ENCODE peak calls at places on chromosomes 16 and 17, in six cellular contexts. One of them, this sample, is unnamed.

GRCh38 chr16:67399218-67399733 is 6.0 kb upstream of the TPPP3 start:
- DNase-seq in stimulated activated CD4-positive, alpha-beta T cell treated with anti-CD3 and anti-CD28 coated beads, TNF-alpha, amount 100 ng/mL, for 48 hours: peak; percentile 24
- DNase-seq in Caco-2: no peak
- DNase-seq in EL: no peak
- DNase-seq in renal cortical epithelial cell: no peak
- DNase-seq in stimulated activated naive B cell treated with anti-CD40 and anti-IgM and Interleukin-4, amounts not matched to agents 10 μg/mL and 1 μg/mL and 100 μg/mL, for 72 hours: peak; percentile 23
- DNase-seq in this sample: peak; percentile 77

GRCh38 chr16:81620796-81621195 is 158.3 kb upstream of the PLCG2 start:
- DNase-seq in renal cortical epithelial cell: no peak
- DNase-seq in EL: no peak
- DNase-seq in stimulated activated naive B cell treated with anti-CD40 and anti-IgM and Interleukin-4, amounts not matched to agents 10 μg/mL and 1 μg/mL and 100 μg/mL, for 72 hours: no peak
- DNase-seq in Caco-2: no peak
- DNase-seq in stimulated activated CD4-positive, alpha-beta T cell treated with anti-CD3 and anti-CD28 coated beads, TNF-alpha, amount 100 ng/mL, for 48 hours: no peak
- DNase-seq in this sample: no peak

GRCh38 chr16:1066584-1067172 is 5.9 kb upstream of the SSTR5 start:
- DNase-seq in EL: no peak
- DNase-seq in renal cortical epithelial cell: no peak
- DNase-seq in stimulated activated naive B cell treated with anti-CD40 and anti-IgM and Interleukin-4, amounts not matched to agents 10 μg/mL and 1 μg/mL and 100 μg/mL, for 72 hours: no peak
- DNase-seq in stimulated activated CD4-positive, alpha-beta T cell treated with anti-CD3 and anti-CD28 coated beads, TNF-alpha, amount 100 ng/mL, for 48 hours: no peak
- DNase-seq in Caco-2: no peak
- DNase-seq in this sample: no peak

GRCh38 chr17:81387235-81388060 is 7.8 kb upstream of the BAHCC1 start:
- DNase-seq in stimulated activated naive B cell treated with anti-CD40 and anti-IgM and Interleukin-4, amounts not matched to agents 10 μg/mL and 1 μg/mL and 100 μg/mL, for 72 hours: peak; percentile 58
- DNase-seq in Caco-2: peak; percentile 77
- DNase-seq in stimulated activated CD4-positive, alpha-beta T cell treated with anti-CD3 and anti-CD28 coated beads, TNF-alpha, amount 100 ng/mL, for 48 hours: peak; percentile 38
- DNase-seq in renal cortical epithelial cell: no peak
- DNase-seq in EL: peak; percentile 69
- DNase-seq in this sample: no peak

GRCh38 chr17:43118679-43119615 is 6.2 kb downstream of the BRCA1 start:
- DNase-seq in EL: no peak
- DNase-seq in stimulated activated CD4-positive, alpha-beta T cell treated with anti-CD3 and anti-CD28 coated beads, TNF-alpha, amount 100 ng/mL, for 48 hours: no peak
- DNase-seq in renal cortical epithelial cell: peak; percentile 60
- DNase-seq in Caco-2: no peak
- DNase-seq in stimulated activated naive B cell treated with anti-CD40 and anti-IgM and Interleukin-4, amounts not matched to agents 10 μg/mL and 1 μg/mL and 100 μg/mL, for 72 hours: no peak
- DNase-seq in this sample: no peak

GRCh38 chr17:40284085-40284713 is 3.5 kb upstream of the CDC6 start:
- DNase-seq in renal cortical epithelial cell: peak; percentile 77
- DNase-seq in stimulated activated CD4-positive, alpha-beta T cell treated with anti-CD3 and anti-CD28 coated beads, TNF-alpha, amount 100 ng/mL, for 48 hours: no peak
- DNase-seq in stimulated activated naive B cell treated with anti-CD40 and anti-IgM and Interleukin-4, amounts not matched to agents 10 μg/mL and 1 μg/mL and 100 μg/mL, for 72 hours: no peak
- DNase-seq in Caco-2: peak; percentile 80
- DNase-seq in EL: peak; percentile 90
- DNase-seq in this sample: no peak

GRCh38 chr16:51839697-51840462 is 688.8 kb upstream of the SALL1 start:
- DNase-seq in renal cortical epithelial cell: peak; percentile 96
- DNase-seq in stimulated activated naive B cell treated with anti-CD40 and anti-IgM and Interleukin-4, amounts not matched to agents 10 μg/mL and 1 μg/mL and 100 μg/mL, for 72 hours: no peak
- DNase-seq in Caco-2: no peak
- DNase-seq in stimulated activated CD4-positive, alpha-beta T cell treated with anti-CD3 and anti-CD28 coated beads, TNF-alpha, amount 100 ng/mL, for 48 hours: no peak
- DNase-seq in EL: peak; percentile 67
- DNase-seq in this sample: no peak

GRCh38 chr16:35146723-35147458 is 1687.5 kb downstream of the TP53TG3F start:
- DNase-seq in EL: no peak
- DNase-seq in stimulated activated CD4-positive, alpha-beta T cell treated with anti-CD3 and anti-CD28 coated beads, TNF-alpha, amount 100 ng/mL, for 48 hours: no peak
- DNase-seq in renal cortical epithelial cell: no peak
- DNase-seq in stimulated activated naive B cell treated with anti-CD40 and anti-IgM and Interleukin-4, amounts not matched to agents 10 μg/mL and 1 μg/mL and 100 μg/mL, for 72 hours: no peak
- DNase-seq in Caco-2: no peak
- DNase-seq in this sample: no peak

GRCh38 chr17:60730273-60730672 is 52.6 kb downstream of the BCAS3 start:
- DNase-seq in stimulated activated CD4-positive, alpha-beta T cell treated with anti-CD3 and anti-CD28 coated beads, TNF-alpha, amount 100 ng/mL, for 48 hours: no peak
- DNase-seq in Caco-2: no peak
- DNase-seq in EL: no peak
- DNase-seq in stimulated activated naive B cell treated with anti-CD40 and anti-IgM and Interleukin-4, amounts not matched to agents 10 μg/mL and 1 μg/mL and 100 μg/mL, for 72 hours: no peak
- DNase-seq in renal cortical epithelial cell: no peak
- DNase-seq in this sample: no peak

GRCh38 chr17:4586043-4586442 is 1.7 kb downstream of the SMTNL2 start:
- DNase-seq in stimulated activated naive B cell treated with anti-CD40 and anti-IgM and Interleukin-4, amounts not matched to agents 10 μg/mL and 1 μg/mL and 100 μg/mL, for 72 hours: no peak
- DNase-seq in stimulated activated CD4-positive, alpha-beta T cell treated with anti-CD3 and anti-CD28 coated beads, TNF-alpha, amount 100 ng/mL, for 48 hours: no peak
- DNase-seq in renal cortical epithelial cell: peak; percentile 20
- DNase-seq in EL: no peak
- DNase-seq in Caco-2: no peak
- DNase-seq in this sample: no peak

GRCh38 chr17:9228408-9229159 is 207.3 kb downstream of the NTN1 start:
- DNase-seq in stimulated activated CD4-positive, alpha-beta T cell treated with anti-CD3 and anti-CD28 coated beads, TNF-alpha, amount 100 ng/mL, for 48 hours: no peak
- DNase-seq in EL: peak; percentile 68
- DNase-seq in renal cortical epithelial cell: no peak
- DNase-seq in Caco-2: no peak
- DNase-seq in stimulated activated naive B cell treated with anti-CD40 and anti-IgM and Interleukin-4, amounts not matched to agents 10 μg/mL and 1 μg/mL and 100 μg/mL, for 72 hours: no peak
- DNase-seq in this sample: no peak

GRCh38 chr17:71765437-71765836 is 355.4 kb upstream of the SOX9 start:
- DNase-seq in stimulated activated naive B cell treated with anti-CD40 and anti-IgM and Interleukin-4, amounts not matched to agents 10 μg/mL and 1 μg/mL and 100 μg/mL, for 72 hours: no peak
- DNase-seq in renal cortical epithelial cell: peak; percentile 60
- DNase-seq in Caco-2: no peak
- DNase-seq in stimulated activated CD4-positive, alpha-beta T cell treated with anti-CD3 and anti-CD28 coated beads, TNF-alpha, amount 100 ng/mL, for 48 hours: no peak
- DNase-seq in EL: peak; percentile 22
- DNase-seq in this sample: no peak

GRCh38 chr17:49687878-49688491 is 10.1 kb upstream of the SPOP start:
- DNase-seq in renal cortical epithelial cell: no peak
- DNase-seq in stimulated activated naive B cell treated with anti-CD40 and anti-IgM and Interleukin-4, amounts not matched to agents 10 μg/mL and 1 μg/mL and 100 μg/mL, for 72 hours: no peak
- DNase-seq in Caco-2: peak; percentile 38
- DNase-seq in stimulated activated CD4-positive, alpha-beta T cell treated with anti-CD3 and anti-CD28 coated beads, TNF-alpha, amount 100 ng/mL, for 48 hours: no peak
- DNase-seq in EL: peak; percentile 55
- DNase-seq in this sample: peak; percentile 36

GRCh38 chr16:68331879-68332410 is 21.1 kb downstream of the PRMT7 start:
- DNase-seq in stimulated activated naive B cell treated with anti-CD40 and anti-IgM and Interleukin-4, amounts not matched to agents 10 μg/mL and 1 μg/mL and 100 μg/mL, for 72 hours: no peak
- DNase-seq in renal cortical epithelial cell: no peak
- DNase-seq in stimulated activated CD4-positive, alpha-beta T cell treated with anti-CD3 and anti-CD28 coated beads, TNF-alpha, amount 100 ng/mL, for 48 hours: no peak
- DNase-seq in EL: peak; percentile 39
- DNase-seq in Caco-2: no peak
- DNase-seq in this sample: no peak

GRCh38 chr16:82628741-82629140 is 2.0 kb downstream of the CDH13 start:
- DNase-seq in Caco-2: no peak
- DNase-seq in EL: peak; percentile 34
- DNase-seq in stimulated activated CD4-positive, alpha-beta T cell treated with anti-CD3 and anti-CD28 coated beads, TNF-alpha, amount 100 ng/mL, for 48 hours: no peak
- DNase-seq in stimulated activated naive B cell treated with anti-CD40 and anti-IgM and Interleukin-4, amounts not matched to agents 10 μg/mL and 1 μg/mL and 100 μg/mL, for 72 hours: no peak
- DNase-seq in renal cortical epithelial cell: no peak
- DNase-seq in this sample: no peak

GRCh38 chr17:56108811-56109284 is 44.4 kb upstream of the ANKFN1 start:
- DNase-seq in stimulated activated naive B cell treated with anti-CD40 and anti-IgM and Interleukin-4, amounts not matched to agents 10 μg/mL and 1 μg/mL and 100 μg/mL, for 72 hours: no peak
- DNase-seq in stimulated activated CD4-positive, alpha-beta T cell treated with anti-CD3 and anti-CD28 coated beads, TNF-alpha, amount 100 ng/mL, for 48 hours: no peak
- DNase-seq in EL: no peak
- DNase-seq in renal cortical epithelial cell: peak; percentile 95
- DNase-seq in Caco-2: no peak
- DNase-seq in this sample: no peak

GRCh38 chr16:22007509-22008214 is at the start of gene MOSMO:
- DNase-seq in stimulated activated naive B cell treated with anti-CD40 and anti-IgM and Interleukin-4, amounts not matched to agents 10 μg/mL and 1 μg/mL and 100 μg/mL, for 72 hours: peak; percentile 44
- DNase-seq in renal cortical epithelial cell: peak; percentile 52
- DNase-seq in Caco-2: peak; percentile 60
- DNase-seq in stimulated activated CD4-positive, alpha-beta T cell treated with anti-CD3 and anti-CD28 coated beads, TNF-alpha, amount 100 ng/mL, for 48 hours: peak; percentile 26
- DNase-seq in EL: peak; percentile 65
- DNase-seq in this sample: peak; percentile 80

GRCh38 chr17:6346387-6346786 is 88.5 kb downstream of the AIPL1 start:
- DNase-seq in stimulated activated naive B cell treated with anti-CD40 and anti-IgM and Interleukin-4, amounts not matched to agents 10 μg/mL and 1 μg/mL and 100 μg/mL, for 72 hours: no peak
- DNase-seq in Caco-2: no peak
- DNase-seq in stimulated activated CD4-positive, alpha-beta T cell treated with anti-CD3 and anti-CD28 coated beads, TNF-alpha, amount 100 ng/mL, for 48 hours: no peak
- DNase-seq in renal cortical epithelial cell: no peak
- DNase-seq in EL: no peak
- DNase-seq in this sample: no peak

GRCh38 chr17:19322129-19322505 is 40.4 kb downstream of the B9D1 start:
- DNase-seq in stimulated activated naive B cell treated with anti-CD40 and anti-IgM and Interleukin-4, amounts not matched to agents 10 μg/mL and 1 μg/mL and 100 μg/mL, for 72 hours: no peak
- DNase-seq in EL: no peak
- DNase-seq in Caco-2: no peak
- DNase-seq in stimulated activated CD4-positive, alpha-beta T cell treated with anti-CD3 and anti-CD28 coated beads, TNF-alpha, amount 100 ng/mL, for 48 hours: no peak
- DNase-seq in renal cortical epithelial cell: no peak
- DNase-seq in this sample: no peak

GRCh38 chr17:48693178-48693577 is 29.1 kb downstream of the PRAC1 start:
- DNase-seq in EL: no peak
- DNase-seq in stimulated activated CD4-positive, alpha-beta T cell treated with anti-CD3 and anti-CD28 coated beads, TNF-alpha, amount 100 ng/mL, for 48 hours: no peak
- DNase-seq in renal cortical epithelial cell: no peak
- DNase-seq in Caco-2: no peak
- DNase-seq in stimulated activated naive B cell treated with anti-CD40 and anti-IgM and Interleukin-4, amounts not matched to agents 10 μg/mL and 1 μg/mL and 100 μg/mL, for 72 hours: no peak
- DNase-seq in this sample: no peak

GRCh38 chr17:36703860-36704266 is 102.5 kb downstream of the MRM1 start:
- DNase-seq in EL: peak; percentile 23
- DNase-seq in stimulated activated naive B cell treated with anti-CD40 and anti-IgM and Interleukin-4, amounts not matched to agents 10 μg/mL and 1 μg/mL and 100 μg/mL, for 72 hours: no peak
- DNase-seq in stimulated activated CD4-positive, alpha-beta T cell treated with anti-CD3 and anti-CD28 coated beads, TNF-alpha, amount 100 ng/mL, for 48 hours: no peak
- DNase-seq in renal cortical epithelial cell: peak; percentile 11
- DNase-seq in Caco-2: peak; percentile 56
- DNase-seq in this sample: peak; percentile 82

GRCh38 chr16:75326333-75326732 is 74.9 kb upstream of the BCAR1 start:
- DNase-seq in Caco-2: no peak
- DNase-seq in stimulated activated naive B cell treated with anti-CD40 and anti-IgM and Interleukin-4, amounts not matched to agents 10 μg/mL and 1 μg/mL and 100 μg/mL, for 72 hours: no peak
- DNase-seq in EL: no peak
- DNase-seq in renal cortical epithelial cell: no peak
- DNase-seq in stimulated activated CD4-positive, alpha-beta T cell treated with anti-CD3 and anti-CD28 coated beads, TNF-alpha, amount 100 ng/mL, for 48 hours: no peak
- DNase-seq in this sample: no peak

GRCh38 chr16:57801856-57802634 is at the start of gene KIFC3:
- DNase-seq in renal cortical epithelial cell: no peak
- DNase-seq in EL: peak; percentile 84
- DNase-seq in stimulated activated CD4-positive, alpha-beta T cell treated with anti-CD3 and anti-CD28 coated beads, TNF-alpha, amount 100 ng/mL, for 48 hours: peak; percentile 45
- DNase-seq in Caco-2: peak; percentile 92
- DNase-seq in stimulated activated naive B cell treated with anti-CD40 and anti-IgM and Interleukin-4, amounts not matched to agents 10 μg/mL and 1 μg/mL and 100 μg/mL, for 72 hours: peak; percentile 21
- DNase-seq in this sample: peak; percentile 80

GRCh38 chr17:65593870-65594584 is 32.6 kb upstream of the AXIN2 start:
- DNase-seq in stimulated activated naive B cell treated with anti-CD40 and anti-IgM and Interleukin-4, amounts not matched to agents 10 μg/mL and 1 μg/mL and 100 μg/mL, for 72 hours: no peak
- DNase-seq in Caco-2: no peak
- DNase-seq in renal cortical epithelial cell: no peak
- DNase-seq in EL: peak; percentile 44
- DNase-seq in stimulated activated CD4-positive, alpha-beta T cell treated with anti-CD3 and anti-CD28 coated beads, TNF-alpha, amount 100 ng/mL, for 48 hours: no peak
- DNase-seq in this sample: no peak

GRCh38 chr17:45320931-45321461 is 4.2 kb upstream of the MAP3K14 start:
- DNase-seq in renal cortical epithelial cell: peak; percentile 98
- DNase-seq in Caco-2: no peak
- DNase-seq in stimulated activated naive B cell treated with anti-CD40 and anti-IgM and Interleukin-4, amounts not matched to agents 10 μg/mL and 1 μg/mL and 100 μg/mL, for 72 hours: no peak
- DNase-seq in stimulated activated CD4-positive, alpha-beta T cell treated with anti-CD3 and anti-CD28 coated beads, TNF-alpha, amount 100 ng/mL, for 48 hours: no peak
- DNase-seq in EL: peak; percentile 99
- DNase-seq in this sample: no peak

GRCh38 chr16:89923640-89924297 is 627 bp downstream of the TUBB3 start:
- DNase-seq in EL: peak; percentile 13
- DNase-seq in stimulated activated CD4-positive, alpha-beta T cell treated with anti-CD3 and anti-CD28 coated beads, TNF-alpha, amount 100 ng/mL, for 48 hours: no peak
- DNase-seq in Caco-2: no peak
- DNase-seq in stimulated activated naive B cell treated with anti-CD40 and anti-IgM and Interleukin-4, amounts not matched to agents 10 μg/mL and 1 μg/mL and 100 μg/mL, for 72 hours: no peak
- DNase-seq in renal cortical epithelial cell: no peak
- DNase-seq in this sample: no peak

GRCh38 chr17:3754458-3755334 is 31.0 kb downstream of the HASPIN start:
- DNase-seq in stimulated activated naive B cell treated with anti-CD40 and anti-IgM and Interleukin-4, amounts not matched to agents 10 μg/mL and 1 μg/mL and 100 μg/mL, for 72 hours: peak; percentile 63
- DNase-seq in renal cortical epithelial cell: peak; percentile 28
- DNase-seq in Caco-2: peak; percentile 95
- DNase-seq in stimulated activated CD4-positive, alpha-beta T cell treated with anti-CD3 and anti-CD28 coated beads, TNF-alpha, amount 100 ng/mL, for 48 hours: peak; percentile 35
- DNase-seq in EL: no peak
- DNase-seq in this sample: peak; percentile 77

GRCh38 chr16:31868701-31869167 is 4.9 kb upstream of the ZNF267 start:
- DNase-seq in EL: peak; percentile 73
- DNase-seq in stimulated activated naive B cell treated with anti-CD40 and anti-IgM and Interleukin-4, amounts not matched to agents 10 μg/mL and 1 μg/mL and 100 μg/mL, for 72 hours: peak; percentile 63
- DNase-seq in renal cortical epithelial cell: peak; percentile 48
- DNase-seq in stimulated activated CD4-positive, alpha-beta T cell treated with anti-CD3 and anti-CD28 coated beads, TNF-alpha, amount 100 ng/mL, for 48 hours: no peak
- DNase-seq in Caco-2: peak; percentile 68
- DNase-seq in this sample: peak; percentile 73

GRCh38 chr16:15948532-15949209 is 745 bp upstream of the ABCC1 start:
- DNase-seq in stimulated activated CD4-positive, alpha-beta T cell treated with anti-CD3 and anti-CD28 coated beads, TNF-alpha, amount 100 ng/mL, for 48 hours: no peak
- DNase-seq in stimulated activated naive B cell treated with anti-CD40 and anti-IgM and Interleukin-4, amounts not matched to agents 10 μg/mL and 1 μg/mL and 100 μg/mL, for 72 hours: peak; percentile 34
- DNase-seq in EL: no peak
- DNase-seq in Caco-2: no peak
- DNase-seq in renal cortical epithelial cell: no peak
- DNase-seq in this sample: no peak

GRCh38 chr16:85253127-85253941 is 141.1 kb upstream of the CIBAR2 start:
- DNase-seq in EL: peak; percentile 35
- DNase-seq in stimulated activated CD4-positive, alpha-beta T cell treated with anti-CD3 and anti-CD28 coated beads, TNF-alpha, amount 100 ng/mL, for 48 hours: peak; percentile 36
- DNase-seq in renal cortical epithelial cell: no peak
- DNase-seq in stimulated activated naive B cell treated with anti-CD40 and anti-IgM and Interleukin-4, amounts not matched to agents 10 μg/mL and 1 μg/mL and 100 μg/mL, for 72 hours: peak; percentile 34
- DNase-seq in Caco-2: no peak
- DNase-seq in this sample: peak; percentile 87

GRCh38 chr16:78895661-78896060 is 704.9 kb downstream of the MAF start:
- DNase-seq in renal cortical epithelial cell: no peak
- DNase-seq in stimulated activated CD4-positive, alpha-beta T cell treated with anti-CD3 and anti-CD28 coated beads, TNF-alpha, amount 100 ng/mL, for 48 hours: no peak
- DNase-seq in Caco-2: no peak
- DNase-seq in EL: no peak
- DNase-seq in stimulated activated naive B cell treated with anti-CD40 and anti-IgM and Interleukin-4, amounts not matched to agents 10 μg/mL and 1 μg/mL and 100 μg/mL, for 72 hours: no peak
- DNase-seq in this sample: no peak

This sample was measured in activated naive CD8-positive, alpha-beta T cell treated with anti-CD3 and anti-CD28 coated beads, Interleukin-2, amount 10 ng/mL, durations not matched to agents 7 days and 5 days.